ENCODE peak calls at places on chromosomes 11 and 22, in ten cellular contexts. One of them, this sample, is unnamed.

GRCh38 chr22:37248251-37248650 is 4.2 kb upstream of the RAC2 start:
- DNase-seq in psoas muscle: no peak
- DNase-seq in progenitor cell of endocrine pancreas: no peak
- DNase-seq in endothelial cell: no peak
- DNase-seq in nephron progenitor cell: no peak
- DNase-seq in suprapubic skin: no peak
- DNase-seq in mesothelial cell of epicardium: no peak
- DNase-seq in A549: no peak
- DNase-seq in cardiac muscle cell: no peak
- DNase-seq in GM06990: no peak
- DNase-seq in this sample: no peak

GRCh38 chr11:1873048-1873812 is 18.5 kb downstream of the PRR33 start:
- DNase-seq in endothelial cell: no peak
- DNase-seq in nephron progenitor cell: peak
- DNase-seq in suprapubic skin: no peak
- DNase-seq in cardiac muscle cell: no peak
- DNase-seq in psoas muscle: peak
- DNase-seq in progenitor cell of endocrine pancreas: no peak
- DNase-seq in mesothelial cell of epicardium: no peak
- DNase-seq in GM06990: no peak
- DNase-seq in A549: peak
- DNase-seq in this sample: no peak

GRCh38 chr11:110295487-110296225 is 758 bp downstream of the RDX start:
- DNase-seq in suprapubic skin: peak
- DNase-seq in mesothelial cell of epicardium: peak
- DNase-seq in progenitor cell of endocrine pancreas: no peak
- DNase-seq in endothelial cell: peak
- DNase-seq in nephron progenitor cell: peak
- DNase-seq in A549: peak
- DNase-seq in psoas muscle: peak
- DNase-seq in GM06990: peak
- DNase-seq in cardiac muscle cell: peak
- DNase-seq in this sample: no peak

GRCh38 chr22:38756631-38757463 is 1.0 kb upstream of the SUN2 start:
- DNase-seq in cardiac muscle cell: no peak
- DNase-seq in endothelial cell: no peak
- DNase-seq in suprapubic skin: no peak
- DNase-seq in GM06990: no peak
- DNase-seq in psoas muscle: peak
- DNase-seq in progenitor cell of endocrine pancreas: no peak
- DNase-seq in A549: no peak
- DNase-seq in mesothelial cell of epicardium: no peak
- DNase-seq in nephron progenitor cell: no peak
- DNase-seq in this sample: no peak

GRCh38 chr11:38814670-38815069 is 2216.6 kb upstream of the RAG2 start:
- DNase-seq in mesothelial cell of epicardium: no peak
- DNase-seq in psoas muscle: no peak
- DNase-seq in A549: no peak
- DNase-seq in suprapubic skin: no peak
- DNase-seq in GM06990: no peak
- DNase-seq in progenitor cell of endocrine pancreas: no peak
- DNase-seq in nephron progenitor cell: no peak
- DNase-seq in cardiac muscle cell: no peak
- DNase-seq in endothelial cell: no peak
- DNase-seq in this sample: no peak

GRCh38 chr11:86718999-86719398 is 46.6 kb upstream of the ME3 start:
- DNase-seq in mesothelial cell of epicardium: no peak
- DNase-seq in cardiac muscle cell: no peak
- DNase-seq in progenitor cell of endocrine pancreas: no peak
- DNase-seq in A549: no peak
- DNase-seq in GM06990: no peak
- DNase-seq in nephron progenitor cell: no peak
- DNase-seq in psoas muscle: no peak
- DNase-seq in suprapubic skin: no peak
- DNase-seq in endothelial cell: no peak
- DNase-seq in this sample: no peak

GRCh38 chr22:32674925-32675825 is 126.3 kb upstream of the TIMP3 start:
- DNase-seq in progenitor cell of endocrine pancreas: no peak
- DNase-seq in endothelial cell: no peak
- DNase-seq in cardiac muscle cell: no peak
- DNase-seq in suprapubic skin: peak
- DNase-seq in psoas muscle: peak
- DNase-seq in A549: no peak
- DNase-seq in nephron progenitor cell: no peak
- DNase-seq in mesothelial cell of epicardium: no peak
- DNase-seq in GM06990: no peak
- DNase-seq in this sample: no peak

GRCh38 chr11:128283445-128283844 is 303.9 kb downstream of the ETS1 start:
- DNase-seq in psoas muscle: no peak
- DNase-seq in cardiac muscle cell: no peak
- DNase-seq in mesothelial cell of epicardium: no peak
- DNase-seq in suprapubic skin: no peak
- DNase-seq in GM06990: no peak
- DNase-seq in endothelial cell: no peak
- DNase-seq in progenitor cell of endocrine pancreas: no peak
- DNase-seq in A549: no peak
- DNase-seq in nephron progenitor cell: no peak
- DNase-seq in this sample: no peak

GRCh38 chr11:33691051-33691864 is 9.4 kb downstream of the C11orf91 start:
- DNase-seq in endothelial cell: no peak
- DNase-seq in mesothelial cell of epicardium: no peak
- DNase-seq in progenitor cell of endocrine pancreas: no peak
- DNase-seq in cardiac muscle cell: peak
- DNase-seq in GM06990: no peak
- DNase-seq in nephron progenitor cell: no peak
- DNase-seq in suprapubic skin: no peak
- DNase-seq in A549: peak
- DNase-seq in psoas muscle: no peak
- DNase-seq in this sample: no peak

GRCh38 chr22:29454186-29454745 is 15.9 kb downstream of the RFPL1 start:
- DNase-seq in cardiac muscle cell: no peak
- DNase-seq in GM06990: no peak
- DNase-seq in nephron progenitor cell: no peak
- DNase-seq in endothelial cell: no peak
- DNase-seq in progenitor cell of endocrine pancreas: no peak
- DNase-seq in psoas muscle: no peak
- DNase-seq in A549: no peak
- DNase-seq in mesothelial cell of epicardium: no peak
- DNase-seq in suprapubic skin: no peak
- DNase-seq in this sample: no peak

GRCh38 chr11:93737904-93738612 is 3.2 kb downstream of the TAF1D start:
- DNase-seq in A549: no peak
- DNase-seq in psoas muscle: no peak
- DNase-seq in cardiac muscle cell: no peak
- DNase-seq in endothelial cell: no peak
- DNase-seq in nephron progenitor cell: no peak
- DNase-seq in GM06990: no peak
- DNase-seq in progenitor cell of endocrine pancreas: no peak
- DNase-seq in suprapubic skin: no peak
- DNase-seq in mesothelial cell of epicardium: no peak
- DNase-seq in this sample: no peak

GRCh38 chr11:122717264-122717867 is 61.8 kb downstream of the UBASH3B start:
- DNase-seq in endothelial cell: no peak
- DNase-seq in GM06990: peak
- DNase-seq in mesothelial cell of epicardium: no peak
- DNase-seq in A549: no peak
- DNase-seq in progenitor cell of endocrine pancreas: no peak
- DNase-seq in psoas muscle: no peak
- DNase-seq in suprapubic skin: no peak
- DNase-seq in cardiac muscle cell: no peak
- DNase-seq in nephron progenitor cell: no peak
- DNase-seq in this sample: no peak

GRCh38 chr11:115194798-115195101 is 309.5 kb downstream of the CADM1 start:
- DNase-seq in progenitor cell of endocrine pancreas: no peak
- DNase-seq in GM06990: no peak
- DNase-seq in endothelial cell: no peak
- DNase-seq in cardiac muscle cell: no peak
- DNase-seq in nephron progenitor cell: no peak
- DNase-seq in psoas muscle: no peak
- DNase-seq in A549: no peak
- DNase-seq in suprapubic skin: no peak
- DNase-seq in mesothelial cell of epicardium: no peak
- DNase-seq in this sample: no peak

DNA sequence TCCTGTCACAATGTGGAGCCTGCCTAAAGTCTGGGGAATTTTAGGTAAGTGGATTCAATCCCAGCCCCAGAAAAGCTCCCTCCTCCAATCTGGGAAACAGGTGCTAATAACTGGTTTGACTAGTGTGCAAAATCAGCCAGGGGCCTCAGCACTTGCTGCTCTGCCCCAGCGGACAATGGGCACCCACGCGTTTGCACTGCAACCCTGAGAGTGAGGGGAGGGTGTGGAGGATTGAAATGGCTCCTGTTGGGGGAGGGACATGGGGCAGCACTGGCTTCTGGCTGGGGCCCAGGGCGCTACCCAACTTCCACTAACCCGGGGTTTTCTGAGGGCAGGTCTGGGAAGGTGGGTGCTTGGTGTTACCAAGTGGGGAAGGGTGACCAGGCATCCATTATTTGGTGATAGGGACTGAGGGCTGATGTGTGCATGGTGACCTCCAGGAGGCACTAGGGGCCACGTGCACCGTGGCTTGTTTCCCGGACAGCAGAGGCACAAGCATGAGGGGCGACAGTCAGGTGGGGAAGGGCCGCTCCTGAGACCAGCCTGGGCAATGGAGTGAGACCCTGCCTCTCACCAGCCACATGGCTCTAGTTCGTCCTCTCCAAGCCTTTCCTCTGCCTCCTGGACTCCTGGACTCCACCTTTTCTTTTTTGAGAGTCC is 4.3 kb upstream of the PNPLA5 start:
- DNase-seq in cardiac muscle cell: no peak
- DNase-seq in A549: no peak
- DNase-seq in mesothelial cell of epicardium: no peak
- DNase-seq in nephron progenitor cell: no peak
- DNase-seq in GM06990: no peak
- DNase-seq in suprapubic skin: no peak
- DNase-seq in endothelial cell: no peak
- DNase-seq in progenitor cell of endocrine pancreas: no peak
- DNase-seq in psoas muscle: no peak
- DNase-seq in this sample: no peak
- TF ChIP-seq CTCF in cardiac muscle cell: no peak
- TF ChIP-seq CTCF in A549: no peak
- TF ChIP-seq CTCF in mesothelial cell of epicardium: no peak
- TF ChIP-seq CTCF in nephron progenitor cell: no peak
- TF ChIP-seq CTCF in GM06990: no peak
- TF ChIP-seq CTCF in suprapubic skin: no peak
- TF ChIP-seq CTCF in endothelial cell: no peak
- TF ChIP-seq CTCF in progenitor cell of endocrine pancreas: no peak
- TF ChIP-seq CTCF in psoas muscle: no peak
- TF ChIP-seq CTCF in this sample: no peak

DNA sequence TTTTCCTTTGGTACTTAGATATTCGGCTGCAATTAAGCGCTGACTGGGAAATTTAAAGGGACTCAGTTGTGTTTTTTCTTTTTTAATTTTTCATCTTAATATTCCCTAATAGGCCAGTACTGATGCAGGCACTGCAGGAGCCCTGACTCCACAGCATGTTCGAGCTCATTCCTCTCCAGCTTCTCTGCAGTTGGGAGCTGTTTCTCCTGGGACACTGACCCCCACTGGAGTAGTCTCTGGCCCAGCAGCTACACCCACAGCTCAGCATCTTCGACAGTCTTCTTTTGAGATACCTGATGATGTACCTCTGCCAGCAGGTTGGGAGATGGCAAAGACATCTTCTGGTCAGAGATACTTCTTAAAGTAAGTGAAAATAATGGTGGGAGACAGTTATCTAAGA is 3.8 kb downstream of the YAP1 start:
- DNase-seq in progenitor cell of endocrine pancreas: no peak
- DNase-seq in GM06990: no peak
- DNase-seq in endothelial cell: no peak
- DNase-seq in A549: peak
- DNase-seq in suprapubic skin: no peak
- DNase-seq in cardiac muscle cell: no peak
- DNase-seq in mesothelial cell of epicardium: no peak
- DNase-seq in psoas muscle: no peak
- DNase-seq in nephron progenitor cell: no peak
- DNase-seq in this sample: no peak
- TF ChIP-seq CTCF in progenitor cell of endocrine pancreas: no peak
- TF ChIP-seq CTCF in GM06990: no peak
- TF ChIP-seq CTCF in endothelial cell: no peak
- TF ChIP-seq CTCF in A549: no peak
- TF ChIP-seq CTCF in suprapubic skin: no peak
- TF ChIP-seq CTCF in cardiac muscle cell: no peak
- TF ChIP-seq CTCF in mesothelial cell of epicardium: no peak
- TF ChIP-seq CTCF in psoas muscle: no peak
- TF ChIP-seq CTCF in nephron progenitor cell: no peak
- TF ChIP-seq CTCF in this sample: no peak

DNA sequence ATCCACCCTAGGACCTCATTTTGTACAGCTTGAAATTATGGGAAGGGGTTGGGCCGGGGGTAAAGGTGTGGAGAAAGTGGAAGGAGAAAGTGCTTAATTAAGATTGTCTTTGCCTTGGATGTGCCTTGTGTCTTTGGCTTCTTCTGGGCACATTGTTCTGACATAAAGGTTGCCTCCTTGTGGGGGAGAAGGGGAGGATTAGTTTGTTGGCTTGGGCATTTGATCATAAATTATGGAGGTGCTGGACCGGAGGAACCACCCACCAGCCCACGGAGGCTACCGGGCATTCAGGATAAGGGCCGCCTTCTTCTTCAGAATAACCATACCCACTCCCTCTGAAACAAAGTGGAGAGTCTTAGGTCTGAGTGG is 1.3 kb downstream of the PAFAH1B2 start:
- DNase-seq in psoas muscle: no peak
- DNase-seq in cardiac muscle cell: peak
- DNase-seq in nephron progenitor cell: peak
- DNase-seq in GM06990: no peak
- DNase-seq in endothelial cell: peak
- DNase-seq in progenitor cell of endocrine pancreas: no peak
- DNase-seq in suprapubic skin: no peak
- DNase-seq in A549: peak
- DNase-seq in mesothelial cell of epicardium: no peak
- DNase-seq in this sample: no peak
- TF ChIP-seq CTCF in psoas muscle: no peak
- TF ChIP-seq CTCF in cardiac muscle cell: peak
- TF ChIP-seq CTCF in nephron progenitor cell: no peak
- TF ChIP-seq CTCF in GM06990: no peak
- TF ChIP-seq CTCF in endothelial cell: no peak
- TF ChIP-seq CTCF in progenitor cell of endocrine pancreas: no peak
- TF ChIP-seq CTCF in suprapubic skin: no peak
- TF ChIP-seq CTCF in A549: no peak
- TF ChIP-seq CTCF in mesothelial cell of epicardium: no peak
- TF ChIP-seq CTCF in this sample: peak

DNA sequence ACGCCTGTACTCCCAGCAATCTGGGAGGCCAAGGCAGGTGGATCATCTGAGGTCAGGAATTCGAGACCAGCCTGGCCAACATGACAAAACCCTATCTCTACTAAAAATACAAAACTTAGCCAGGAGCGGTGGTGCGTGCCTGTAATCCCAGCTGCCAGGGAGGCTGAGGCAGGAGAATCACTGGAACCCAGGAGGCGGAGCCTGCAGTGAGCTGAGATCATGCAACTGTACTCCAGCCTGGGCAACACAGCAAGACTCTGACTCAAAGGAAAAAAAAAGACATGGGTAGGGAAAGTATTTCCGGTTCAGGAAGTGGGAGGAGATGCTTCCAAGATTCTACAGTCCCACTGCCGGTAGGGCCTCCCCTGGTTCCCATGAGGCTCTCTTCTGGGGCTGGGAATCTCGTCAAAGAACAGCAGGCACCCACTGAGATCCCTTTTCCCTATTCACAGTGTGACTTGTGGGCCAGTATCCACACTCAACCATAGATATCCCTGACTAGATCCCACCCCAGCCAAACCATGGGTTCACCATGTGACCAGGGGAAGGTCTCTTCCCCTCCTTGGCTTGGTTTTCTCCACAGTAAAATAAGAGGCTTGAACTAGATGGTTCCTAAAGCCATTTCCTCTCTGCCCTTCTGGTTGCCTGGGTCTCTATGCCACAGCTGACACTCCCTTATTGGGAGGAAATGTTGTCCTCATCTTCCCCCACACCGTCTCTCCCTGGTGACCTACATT is 443.3 kb downstream of the BUD13 start:
- DNase-seq in A549: no peak
- DNase-seq in progenitor cell of endocrine pancreas: no peak
- DNase-seq in mesothelial cell of epicardium: no peak
- DNase-seq in endothelial cell: no peak
- DNase-seq in GM06990: no peak
- DNase-seq in nephron progenitor cell: no peak
- DNase-seq in suprapubic skin: no peak
- DNase-seq in psoas muscle: no peak
- DNase-seq in cardiac muscle cell: no peak
- DNase-seq in this sample: no peak
- TF ChIP-seq CTCF in A549: no peak
- TF ChIP-seq CTCF in progenitor cell of endocrine pancreas: no peak
- TF ChIP-seq CTCF in mesothelial cell of epicardium: no peak
- TF ChIP-seq CTCF in endothelial cell: no peak
- TF ChIP-seq CTCF in GM06990: no peak
- TF ChIP-seq CTCF in nephron progenitor cell: no peak
- TF ChIP-seq CTCF in suprapubic skin: no peak
- TF ChIP-seq CTCF in psoas muscle: no peak
- TF ChIP-seq CTCF in cardiac muscle cell: no peak
- TF ChIP-seq CTCF in this sample: no peak